ENCODE peak calls at places on chromosome 21, in four cellular contexts. B is GM12892, E is GM12878, N is H1. R is an unnamed sample.
A peak's percentile ranks its signal among the peaks of the same experiment; 100 is the strongest.

GRCh38 chr21:32088471-32088870 is 190.4 kb downstream of the MIS18A start:
- DNase-seq in B (no peak), N (no peak), E (no peak), R (no peak)

GRCh38 chr21:15071012-15071411 is 6.2 kb upstream of the NRIP1 start:
- DNase-seq in E (no peak), B (no peak), N (no peak), R (peak; percentile 48)

GRCh38 chr21:37842163-37842919 is 73.9 kb downstream of the KCNJ6 start:
- DNase-seq in E (no peak), N (no peak), B (no peak), R (no peak)

GRCh38 chr21:36790616-36791015 is 91.7 kb downstream of the SIM2 start:
- DNase-seq in N (no peak), E (no peak), B (no peak), R (no peak)

GRCh38 chr21:31536138-31536537 is 123.4 kb upstream of the SOD1 start:
- DNase-seq in N (no peak), B (no peak), E (no peak), R (no peak)

GRCh38 chr21:19792004-19792403 is 1206.2 kb upstream of the NCAM2 start:
- DNase-seq in E (no peak), B (no peak), N (no peak), R (no peak)

GRCh38 chr21:35150562-35151226 is 101.6 kb upstream of the RUNX1 start:
- DNase-seq in E (no peak), B (no peak), N (no peak), R (no peak)

GRCh38 chr21:31874817-31875216 is 2.0 kb downstream of the HUNK start:
- DNase-seq in B (no peak), E (no peak), N (peak; percentile 64), R (peak; percentile 64)

GRCh38 chr21:37130971-37131370 is 57.9 kb downstream of the TTC3 start:
- DNase-seq in B (no peak), E (no peak), N (no peak), R (no peak)

GRCh38 chr21:28336299-28336698 is 656.4 kb downstream of the LTN1 start:
- DNase-seq in E (no peak), B (no peak), N (no peak), R (no peak)

GRCh38 chr21:36976882-36977651 is 10.6 kb upstream of the HLCS start:
- DNase-seq in B (no peak), E (peak; percentile 59), N (peak; percentile 58), R (no peak)

GRCh38 chr21:29130234-29130993 is at the start of gene MAP3K7CL:
- DNase-seq in E (no peak), B (no peak), N (no peak), R (no peak)

DNA sequence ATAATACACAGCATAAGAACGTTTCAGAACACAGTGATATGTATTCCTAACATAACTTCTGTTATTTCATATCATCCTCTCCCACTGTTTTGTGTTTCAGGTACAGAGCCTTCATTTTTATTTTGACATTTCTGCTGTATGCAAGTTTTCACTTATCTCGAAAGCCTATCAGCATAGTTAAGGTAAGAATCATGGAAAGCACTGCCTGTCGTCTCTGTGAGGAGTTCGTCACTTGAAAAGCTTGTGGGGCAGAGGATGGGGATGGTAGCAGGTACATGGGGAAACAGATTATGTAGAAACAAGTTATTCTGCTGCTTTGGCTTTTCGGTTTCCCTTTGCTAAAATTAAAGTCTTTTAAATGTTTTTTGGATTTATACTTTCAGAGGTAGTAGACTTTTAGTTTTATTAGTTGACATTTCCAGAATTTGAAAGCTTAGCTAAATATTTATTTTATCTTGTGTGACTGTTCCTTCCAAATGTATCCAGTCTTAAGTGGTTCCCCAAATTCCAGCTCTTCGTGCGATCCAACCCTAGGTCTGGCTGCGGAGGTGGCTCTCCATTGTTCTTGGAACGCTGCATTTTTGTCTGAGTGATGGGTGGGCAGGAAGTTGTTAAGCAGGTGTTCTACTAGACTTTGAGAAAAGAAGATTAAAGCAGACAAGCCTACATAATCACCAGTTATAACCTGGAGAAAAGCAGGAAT is 12.2 kb downstream of the SLC37A1 start:
- DNase-seq in B (no peak), E (no peak), N (no peak), R (no peak)
- TF ChIP-seq POLR2AphosphoS5 in B (no peak), E (no peak), N (no peak), R (no peak)

GRCh38 chr21:17279663-17280062 is 233.2 kb upstream of the CXADR start:
- DNase-seq in E (no peak), N (no peak), B (no peak), R (no peak)
- TF ChIP-seq POLR2AphosphoS5 in E (no peak), N (no peak), B (no peak), R (no peak)

GRCh38 chr21:46569071-46569470 is 35.8 kb downstream of the S100B start:
- DNase-seq in B (no peak), N (no peak), E (no peak), R (no peak)
- TF ChIP-seq POLR2AphosphoS5 in B (no peak), N (no peak), E (no peak), R (no peak)

GRCh38 chr21:33360871-33361602 is 36.3 kb downstream of the IFNAR1 start:
- DNase-seq in E (peak; percentile 78), N (peak; percentile 96), B (peak; percentile 49), R (peak; percentile 93)
- TF ChIP-seq POLR2AphosphoS5 in E (no peak), N (peak; percentile 78), B (peak; percentile 47), R (no peak)

DNA sequence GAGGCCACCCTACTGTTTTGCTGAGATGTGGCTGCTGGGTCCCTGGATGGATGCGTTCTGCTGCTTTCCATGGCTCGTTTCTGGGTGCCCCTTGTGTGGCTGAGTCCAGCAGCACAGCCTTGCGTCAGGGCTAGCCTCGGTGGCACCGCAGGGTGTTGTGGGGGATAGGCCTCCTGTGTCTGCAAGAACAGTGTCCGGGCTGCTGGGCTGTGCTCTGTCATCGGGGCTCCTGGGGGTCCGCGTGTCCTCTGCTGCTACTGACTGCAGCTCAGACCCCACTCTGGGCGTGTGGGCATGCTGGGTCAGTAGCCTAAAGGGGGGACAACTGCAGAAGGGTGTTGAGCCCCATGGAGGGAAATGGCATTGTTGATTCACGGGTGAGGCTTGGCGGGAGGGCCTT is 4.9 kb downstream of the RRP1 start:
- DNase-seq in N (no peak), E (no peak), B (no peak), R (peak; percentile 73)
- TF ChIP-seq POLR2AphosphoS5 in N (no peak), E (no peak), B (no peak), R (peak; percentile 6)

DNA sequence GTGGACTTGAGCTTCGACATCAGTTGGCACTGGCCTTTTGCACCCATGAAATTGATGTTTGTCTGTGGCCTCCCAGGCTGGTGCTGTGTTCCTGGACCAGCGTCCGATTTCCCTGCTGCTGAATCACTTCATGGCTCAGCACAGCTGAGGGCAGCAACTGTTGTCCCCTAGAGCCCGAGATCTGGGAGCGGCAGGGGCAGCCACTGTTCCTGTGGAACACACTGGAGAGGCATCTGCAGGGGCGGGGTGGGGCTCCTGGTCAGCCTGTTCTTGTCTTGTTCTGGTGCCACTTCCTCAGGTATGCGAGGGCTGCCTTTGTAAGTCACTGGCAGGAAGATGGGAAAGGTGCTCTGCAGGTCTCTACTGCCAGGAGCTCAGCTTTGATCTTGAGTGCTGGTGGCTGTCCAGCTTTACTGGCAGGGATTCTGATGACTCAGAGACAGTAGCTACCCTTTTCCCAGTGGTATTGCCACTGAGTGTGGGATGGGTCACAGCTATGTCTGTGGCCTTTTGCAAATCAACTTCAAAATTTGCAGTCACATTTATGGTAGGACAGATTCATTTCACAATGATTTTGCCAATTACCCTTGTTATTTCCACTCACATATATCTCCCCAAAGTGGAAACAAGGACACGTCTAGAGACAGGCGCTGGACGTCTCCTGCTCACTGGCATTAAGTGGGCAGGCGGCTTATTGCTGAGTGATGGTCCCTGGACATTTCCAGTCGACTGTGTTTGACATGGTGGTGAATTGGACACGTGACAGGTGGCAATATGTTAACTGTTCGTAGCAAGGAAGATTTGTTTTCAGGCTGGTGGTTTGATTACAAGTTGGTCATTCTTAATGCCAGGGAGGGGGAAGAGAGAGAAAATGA is 15.3 kb downstream of the AGPAT3 start:
- DNase-seq in B (no peak), N (no peak), E (no peak), R (peak; percentile 59)
- TF ChIP-seq POLR2AphosphoS5 in B (no peak), N (no peak), E (no peak), R (no peak)

DNA sequence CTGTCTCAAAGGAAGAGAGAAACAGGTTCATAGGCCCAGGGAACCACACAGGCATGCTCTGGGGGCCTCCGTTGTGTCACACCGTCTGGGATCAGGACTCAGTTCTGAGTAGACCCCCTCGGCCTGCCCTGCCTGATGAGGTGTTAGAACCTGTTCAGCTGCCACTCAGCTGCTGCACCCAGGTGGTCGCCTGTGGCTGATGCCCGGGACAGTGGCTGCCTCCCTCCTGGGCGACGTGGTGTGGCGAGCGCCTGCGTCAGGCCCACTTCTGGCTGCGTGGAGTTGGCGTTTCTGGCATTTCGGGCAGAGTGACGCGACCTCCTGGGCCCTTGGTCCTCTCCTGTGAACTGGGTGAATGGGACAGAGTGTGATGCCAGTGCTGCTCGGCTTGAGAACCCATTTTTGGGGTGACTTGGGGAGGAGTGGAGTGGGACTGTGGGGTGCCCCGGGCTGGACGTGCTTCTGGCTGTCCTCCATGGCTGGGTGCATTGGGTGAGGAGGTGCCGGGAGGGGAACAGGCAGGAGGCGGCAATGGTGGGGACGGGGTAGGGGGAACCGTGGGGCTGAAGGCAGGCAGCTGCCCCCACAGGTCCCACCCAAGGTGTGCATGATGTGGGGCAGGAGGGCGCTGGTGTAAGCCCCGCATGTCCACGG is 10.8 kb downstream of the CFAP410 start:
- DNase-seq in E (no peak), B (no peak), N (no peak), R (no peak)
- TF ChIP-seq POLR2AphosphoS5 in E (peak; percentile 12), B (no peak), N (peak; percentile 57), R (peak; percentile 13)

GRCh38 chr21:42010507-42011493 is 640 bp upstream of the ZBTB21 start:
- DNase-seq in E (no peak), B (peak; percentile 48), N (no peak), R (peak; percentile 95)
- TF ChIP-seq POLR2AphosphoS5 in E (no peak), B (no peak), N (no peak), R (no peak)

R was measured in spleen.